ENCODE peak calls at places on chromosomes 6 and 20, in ten cellular contexts. One of them, this sample, is unnamed. For H3K9me3 and H3K4me1, the result is how much of the 10 kb centered on the place peaks cover.

GRCh38 chr6:7175463-7175862 is 67.7 kb downstream of the RREB1 start:
- DNase-seq in SJSA1: no peak
- DNase-seq in heart right ventricle: no peak
- DNase-seq in NT2/D1: no peak
- DNase-seq in Caco-2: no peak
- DNase-seq in A549: no peak
- DNase-seq in Panc1: no peak
- DNase-seq in PC-3: no peak
- DNase-seq in hepatocyte: no peak
- DNase-seq in CD8-positive, alpha-beta T cell: no peak
- DNase-seq in this sample: no peak

GRCh38 chr6:78607188-78607587 is 260.2 kb upstream of the IRAK1BP1 start:
- DNase-seq in SJSA1: no peak
- DNase-seq in PC-3: no peak
- DNase-seq in NT2/D1: no peak
- DNase-seq in Panc1: no peak
- DNase-seq in hepatocyte: no peak
- DNase-seq in Caco-2: no peak
- DNase-seq in A549: no peak
- DNase-seq in heart right ventricle: no peak
- DNase-seq in CD8-positive, alpha-beta T cell: no peak
- DNase-seq in this sample: no peak

GRCh38 chr20:905396-905961 is 10.7 kb downstream of the ANGPT4 start:
- DNase-seq in heart right ventricle: no peak
- DNase-seq in PC-3: no peak
- DNase-seq in NT2/D1: no peak
- DNase-seq in hepatocyte: no peak
- DNase-seq in A549: no peak
- DNase-seq in SJSA1: no peak
- DNase-seq in CD8-positive, alpha-beta T cell: no peak
- DNase-seq in Panc1: no peak
- DNase-seq in Caco-2: no peak
- DNase-seq in this sample: no peak

GRCh38 chr6:169161572-169162167 is 92.0 kb downstream of the THBS2 start:
- DNase-seq in hepatocyte: no peak
- DNase-seq in Caco-2: no peak
- DNase-seq in A549: no peak
- DNase-seq in PC-3: no peak
- DNase-seq in Panc1: no peak
- DNase-seq in heart right ventricle: no peak
- DNase-seq in CD8-positive, alpha-beta T cell: no peak
- DNase-seq in NT2/D1: no peak
- DNase-seq in SJSA1: peak
- DNase-seq in this sample: no peak

GRCh38 chr6:28742668-28743270 is 181.0 kb downstream of the TRIM27 start:
- DNase-seq in PC-3: peak
- DNase-seq in hepatocyte: peak
- DNase-seq in heart right ventricle: no peak
- DNase-seq in Panc1: no peak
- DNase-seq in SJSA1: peak
- DNase-seq in A549: peak
- DNase-seq in Caco-2: peak
- DNase-seq in NT2/D1: peak
- DNase-seq in CD8-positive, alpha-beta T cell: no peak
- DNase-seq in this sample: no peak

GRCh38 chr6:137709424-137710281 is 157.4 kb upstream of the TNFAIP3 start:
- DNase-seq in NT2/D1: no peak
- DNase-seq in SJSA1: no peak
- DNase-seq in heart right ventricle: no peak
- DNase-seq in CD8-positive, alpha-beta T cell: no peak
- DNase-seq in hepatocyte: no peak
- DNase-seq in Caco-2: no peak
- DNase-seq in A549: no peak
- DNase-seq in Panc1: no peak
- DNase-seq in PC-3: peak
- DNase-seq in this sample: no peak

GRCh38 chr6:127824061-127824460 is 76.8 kb downstream of the THEMIS start:
- DNase-seq in PC-3: no peak
- DNase-seq in A549: no peak
- DNase-seq in Caco-2: no peak
- DNase-seq in hepatocyte: no peak
- DNase-seq in SJSA1: no peak
- DNase-seq in heart right ventricle: no peak
- DNase-seq in NT2/D1: no peak
- DNase-seq in CD8-positive, alpha-beta T cell: no peak
- DNase-seq in Panc1: no peak
- DNase-seq in this sample: no peak

GRCh38 chr6:93376026-93376540 is 43.3 kb downstream of the EPHA7 start:
- DNase-seq in PC-3: no peak
- DNase-seq in CD8-positive, alpha-beta T cell: no peak
- DNase-seq in SJSA1: no peak
- DNase-seq in hepatocyte: no peak
- DNase-seq in A549: no peak
- DNase-seq in Panc1: no peak
- DNase-seq in Caco-2: no peak
- DNase-seq in NT2/D1: no peak
- DNase-seq in heart right ventricle: no peak
- DNase-seq in this sample: no peak

GRCh38 chr6:169904051-169904922 is 152.9 kb downstream of the ERMARD start:
- DNase-seq in SJSA1: no peak
- DNase-seq in hepatocyte: no peak
- DNase-seq in CD8-positive, alpha-beta T cell: no peak
- DNase-seq in Caco-2: no peak
- DNase-seq in PC-3: no peak
- DNase-seq in NT2/D1: no peak
- DNase-seq in Panc1: no peak
- DNase-seq in A549: no peak
- DNase-seq in heart right ventricle: no peak
- DNase-seq in this sample: no peak

GRCh38 chr6:167968091-167968490 is 29.4 kb upstream of the KIF25 start:
- DNase-seq in SJSA1: no peak
- DNase-seq in CD8-positive, alpha-beta T cell: no peak
- DNase-seq in Caco-2: peak
- DNase-seq in A549: peak
- DNase-seq in heart right ventricle: no peak
- DNase-seq in hepatocyte: no peak
- DNase-seq in Panc1: no peak
- DNase-seq in NT2/D1: peak
- DNase-seq in PC-3: peak
- DNase-seq in this sample: peak

GRCh38 chr6:169177516-169178196 is 76.0 kb downstream of the THBS2 start:
- DNase-seq in NT2/D1: no peak
- DNase-seq in hepatocyte: no peak
- DNase-seq in PC-3: no peak
- DNase-seq in A549: no peak
- DNase-seq in Panc1: no peak
- DNase-seq in SJSA1: no peak
- DNase-seq in Caco-2: no peak
- DNase-seq in CD8-positive, alpha-beta T cell: no peak
- DNase-seq in heart right ventricle: no peak
- DNase-seq in this sample: no peak

GRCh38 chr6:16816891-16817290 is 55.6 kb upstream of the ATXN1 start:
- DNase-seq in CD8-positive, alpha-beta T cell: no peak
- DNase-seq in heart right ventricle: no peak
- DNase-seq in NT2/D1: no peak
- DNase-seq in Panc1: no peak
- DNase-seq in hepatocyte: no peak
- DNase-seq in A549: no peak
- DNase-seq in PC-3: no peak
- DNase-seq in SJSA1: no peak
- DNase-seq in Caco-2: no peak
- DNase-seq in this sample: no peak

GRCh38 chr6:13694562-13694961 is 17.1 kb downstream of the RANBP9 start:
- DNase-seq in SJSA1: peak
- DNase-seq in NT2/D1: no peak
- DNase-seq in PC-3: no peak
- DNase-seq in Panc1: no peak
- DNase-seq in hepatocyte: no peak
- DNase-seq in A549: no peak
- DNase-seq in heart right ventricle: no peak
- DNase-seq in Caco-2: no peak
- DNase-seq in CD8-positive, alpha-beta T cell: no peak
- DNase-seq in this sample: no peak

GRCh38 chr20:50396623-50397022 is 113.6 kb upstream of the PTPN1 start:
- DNase-seq in NT2/D1: no peak
- DNase-seq in SJSA1: no peak
- DNase-seq in Panc1: no peak
- DNase-seq in CD8-positive, alpha-beta T cell: no peak
- DNase-seq in Caco-2: no peak
- DNase-seq in hepatocyte: no peak
- DNase-seq in PC-3: no peak
- DNase-seq in A549: no peak
- DNase-seq in heart right ventricle: no peak
- DNase-seq in this sample: no peak

GRCh38 chr6:37242429-37243052 is 15.0 kb upstream of the TBC1D22B start:
- DNase-seq in Panc1: peak
- DNase-seq in CD8-positive, alpha-beta T cell: no peak
- DNase-seq in NT2/D1: no peak
- DNase-seq in heart right ventricle: peak
- DNase-seq in A549: peak
- DNase-seq in Caco-2: peak
- DNase-seq in SJSA1: peak
- DNase-seq in PC-3: peak
- DNase-seq in hepatocyte: peak
- DNase-seq in this sample: no peak

GRCh38 chr6:22062807-22063408 is 233.9 kb downstream of the PRL start:
- DNase-seq in heart right ventricle: no peak
- DNase-seq in CD8-positive, alpha-beta T cell: peak
- DNase-seq in NT2/D1: no peak
- DNase-seq in Panc1: no peak
- DNase-seq in SJSA1: no peak
- DNase-seq in hepatocyte: no peak
- DNase-seq in Caco-2: no peak
- DNase-seq in A549: no peak
- DNase-seq in PC-3: no peak
- DNase-seq in this sample: no peak

DNA sequence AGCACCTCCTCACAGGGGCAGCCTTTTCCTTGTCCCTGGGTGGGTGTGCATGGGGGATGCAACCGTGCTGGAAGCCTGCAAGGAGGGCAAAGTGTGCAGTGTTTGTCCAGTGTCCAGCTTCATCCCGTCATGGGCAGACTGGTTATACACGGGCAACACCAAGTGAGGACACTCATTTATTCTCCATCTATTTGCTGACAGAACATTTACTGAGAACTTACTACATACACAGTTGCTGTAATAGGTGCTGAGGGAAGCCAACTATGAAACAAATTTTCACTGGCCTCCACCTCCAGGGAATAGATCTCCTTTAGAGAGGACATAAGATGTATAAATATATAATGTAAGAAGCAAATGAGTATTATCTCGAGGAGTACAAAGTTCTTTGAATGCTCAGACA is 136.7 kb downstream of the LRFN2 start:
- DNase-seq in hepatocyte: no peak
- DNase-seq in NT2/D1: no peak
- DNase-seq in CD8-positive, alpha-beta T cell: no peak
- DNase-seq in heart right ventricle: no peak
- DNase-seq in SJSA1: no peak
- DNase-seq in A549: no peak
- DNase-seq in PC-3: no peak
- DNase-seq in Panc1: no peak
- DNase-seq in Caco-2: no peak
- DNase-seq in this sample: no peak
- H3K9me3 ChIP-seq in hepatocyte: under half
- H3K9me3 ChIP-seq in NT2/D1: under half
- H3K9me3 ChIP-seq in CD8-positive, alpha-beta T cell: under half
- H3K9me3 ChIP-seq in heart right ventricle: under half
- H3K9me3 ChIP-seq in SJSA1: under half
- H3K9me3 ChIP-seq in A549: under half
- H3K9me3 ChIP-seq in PC-3: under half
- H3K9me3 ChIP-seq in Panc1: under half
- H3K9me3 ChIP-seq in Caco-2: under half
- H3K9me3 ChIP-seq in this sample: under half

DNA sequence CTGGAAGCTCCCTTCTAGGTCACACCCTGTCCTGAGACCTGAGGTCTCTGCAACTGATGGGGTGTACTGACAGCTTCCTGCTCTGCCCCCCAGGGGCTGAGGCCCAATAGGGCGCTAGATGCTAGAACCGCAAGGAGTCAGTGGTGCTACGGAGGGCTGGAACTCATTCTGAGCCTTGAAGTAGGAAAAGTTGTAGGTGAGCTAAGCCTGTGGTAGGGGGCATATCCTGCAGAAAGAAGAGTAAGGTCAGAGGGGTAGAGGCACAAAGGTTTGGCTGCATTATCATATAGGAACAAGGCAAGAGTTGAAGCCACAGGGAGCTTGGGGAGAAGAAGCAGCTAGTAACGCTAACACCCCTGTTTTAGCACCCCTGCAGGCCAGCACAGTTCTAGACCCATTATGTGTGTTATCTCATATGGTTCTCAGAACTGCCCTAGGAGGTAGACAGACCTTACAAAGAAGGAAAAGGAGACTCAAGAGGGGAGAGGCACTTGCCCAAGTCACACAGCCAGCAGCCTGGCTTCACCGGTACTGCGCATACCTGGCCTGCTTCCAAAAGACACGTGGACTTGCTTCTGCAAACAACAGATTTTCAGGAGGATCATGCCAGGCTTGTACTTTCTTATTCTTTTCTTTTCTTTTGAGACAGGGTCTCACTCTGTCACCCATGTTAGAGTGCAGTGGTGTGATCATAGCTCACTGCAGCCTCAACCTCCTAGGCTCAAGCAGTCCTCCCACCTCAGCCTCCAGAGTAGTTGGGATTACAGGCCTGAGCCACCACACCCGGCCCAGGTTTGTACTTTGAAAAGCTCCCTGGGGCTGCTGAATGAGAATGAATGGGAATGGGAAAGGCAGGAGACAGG is 156.1 kb downstream of the MRPL14 start:
- DNase-seq in CD8-positive, alpha-beta T cell: no peak
- DNase-seq in Caco-2: no peak
- DNase-seq in A549: no peak
- DNase-seq in SJSA1: no peak
- DNase-seq in heart right ventricle: no peak
- DNase-seq in Panc1: no peak
- DNase-seq in NT2/D1: no peak
- DNase-seq in hepatocyte: no peak
- DNase-seq in PC-3: peak
- DNase-seq in this sample: no peak
- H3K4me1 ChIP-seq in CD8-positive, alpha-beta T cell: under half
- H3K4me1 ChIP-seq in Caco-2: under half
- H3K4me1 ChIP-seq in A549: under half
- H3K4me1 ChIP-seq in SJSA1: under half
- H3K4me1 ChIP-seq in heart right ventricle: under half
- H3K4me1 ChIP-seq in Panc1: under half
- H3K4me1 ChIP-seq in NT2/D1: under half
- H3K4me1 ChIP-seq in hepatocyte: under half
- H3K4me1 ChIP-seq in PC-3: half or more
- H3K4me1 ChIP-seq in this sample: under half

GRCh38 chr6:3085074-3085473 is 16.8 kb downstream of the RIPK1 start:
- DNase-seq in NT2/D1: no peak
- DNase-seq in hepatocyte: no peak
- DNase-seq in CD8-positive, alpha-beta T cell: no peak
- DNase-seq in heart right ventricle: no peak
- DNase-seq in PC-3: no peak
- DNase-seq in Panc1: no peak
- DNase-seq in SJSA1: no peak
- DNase-seq in Caco-2: no peak
- DNase-seq in A549: no peak
- DNase-seq in this sample: no peak
- H3K9me3 ChIP-seq in NT2/D1: under half
- H3K9me3 ChIP-seq in hepatocyte: under half
- H3K9me3 ChIP-seq in CD8-positive, alpha-beta T cell: under half
- H3K9me3 ChIP-seq in heart right ventricle: under half
- H3K9me3 ChIP-seq in PC-3: under half
- H3K9me3 ChIP-seq in Panc1: under half
- H3K9me3 ChIP-seq in SJSA1: under half
- H3K9me3 ChIP-seq in Caco-2: under half
- H3K9me3 ChIP-seq in A549: under half
- H3K9me3 ChIP-seq in this sample: under half

GRCh38 chr6:116406678-116407345 is 36.1 kb downstream of the DSE start:
- DNase-seq in PC-3: no peak
- DNase-seq in NT2/D1: no peak
- DNase-seq in CD8-positive, alpha-beta T cell: no peak
- DNase-seq in Panc1: no peak
- DNase-seq in hepatocyte: no peak
- DNase-seq in Caco-2: no peak
- DNase-seq in heart right ventricle: no peak
- DNase-seq in A549: no peak
- DNase-seq in SJSA1: peak
- DNase-seq in this sample: no peak
- H3K4me1 ChIP-seq in PC-3: under half
- H3K4me1 ChIP-seq in NT2/D1: under half
- H3K4me1 ChIP-seq in CD8-positive, alpha-beta T cell: under half
- H3K4me1 ChIP-seq in Panc1: under half
- H3K4me1 ChIP-seq in hepatocyte: under half
- H3K4me1 ChIP-seq in Caco-2: under half
- H3K4me1 ChIP-seq in heart right ventricle: under half
- H3K4me1 ChIP-seq in A549: under half
- H3K4me1 ChIP-seq in SJSA1: under half
- H3K4me1 ChIP-seq in this sample: under half

This sample was measured in iPS DF 6.9.